ENCODE peak calls at places on chromosomes 5 and 9, in eight cellular contexts. I, Q, F, U, A, L, X and E are unnamed samples.

GRCh38 chr5:149863830-149864229 is 80.8 kb downstream of the PDE6A start:
- DNase-seq in I (no peak), Q (no peak), F (no peak), U (no peak), A (no peak), L (no peak), X (no peak), E (no peak)

GRCh38 chr5:68762201-68762600 is 331.6 kb upstream of the SLC30A5 start:
- DNase-seq in I (no peak), Q (no peak), F (no peak), U (no peak), A (no peak), L (no peak), X (no peak), E (no peak)

GRCh38 chr5:33231214-33231710 is 209.5 kb upstream of the TARS1 start:
- DNase-seq in I (no peak), Q (no peak), F (peak; percentile 4), U (no peak), A (no peak), L (no peak), X (no peak), E (no peak)

GRCh38 chr5:175750476-175751080 is 92.7 kb downstream of the HRH2 start:
- DNase-seq in I (no peak), Q (no peak), F (no peak), U (no peak), A (no peak), L (no peak), X (no peak), E (no peak)

GRCh38 chr9:77832647-77833046 is 184.5 kb upstream of the GNA14 start:
- DNase-seq in I (no peak), Q (peak; percentile 89), F (no peak), U (no peak), A (no peak), L (no peak), X (no peak), E (no peak)

GRCh38 chr5:54062958-54063357 is 247.4 kb downstream of the ARL15 start:
- DNase-seq in I (no peak), Q (no peak), F (peak; percentile 78), U (no peak), A (no peak), L (no peak), X (no peak), E (no peak)

GRCh38 chr9:122827759-122828090 is 663 bp downstream of the PDCL start:
- DNase-seq in I (no peak), Q (no peak), F (peak; percentile 42), U (no peak), A (peak; percentile 50), L (no peak), X (peak; percentile 11), E (peak; percentile 10)

GRCh38 chr9:136249881-136250559 is 4.4 kb upstream of the QSOX2 start:
- DNase-seq in I (no peak), Q (no peak), F (no peak), U (no peak), A (no peak), L (no peak), X (no peak), E (peak; percentile 93)

GRCh38 chr5:92633821-92634220 is 947.2 kb downstream of the NR2F1-AS1 start:
- DNase-seq in I (no peak), Q (no peak), F (peak; percentile 71), U (no peak), A (no peak), L (no peak), X (no peak), E (no peak)

GRCh38 chr9:98808879-98809278 is 1.4 kb downstream of the GALNT12 start:
- DNase-seq in I (no peak), Q (no peak), F (no peak), U (no peak), A (peak; percentile 44), L (no peak), X (no peak), E (no peak)

GRCh38 chr5:59799668-59800374 is 93.7 kb downstream of the PDE4D start:
- DNase-seq in I (no peak), Q (no peak), F (peak; percentile 57), U (peak; percentile 37), A (no peak), L (no peak), X (peak; percentile 29), E (no peak)
- H3K27ac ChIP-seq in I (peak overlapping the region; percentile 64), Q (no peak overlapping the region), F (no peak overlapping the region), U (no peak overlapping the region), A (peak overlapping the region; percentile 53), L (peak overlapping the region; percentile 50), X (peak overlapping the region; percentile 95), E (peak overlapping the region; percentile 19)

DNA sequence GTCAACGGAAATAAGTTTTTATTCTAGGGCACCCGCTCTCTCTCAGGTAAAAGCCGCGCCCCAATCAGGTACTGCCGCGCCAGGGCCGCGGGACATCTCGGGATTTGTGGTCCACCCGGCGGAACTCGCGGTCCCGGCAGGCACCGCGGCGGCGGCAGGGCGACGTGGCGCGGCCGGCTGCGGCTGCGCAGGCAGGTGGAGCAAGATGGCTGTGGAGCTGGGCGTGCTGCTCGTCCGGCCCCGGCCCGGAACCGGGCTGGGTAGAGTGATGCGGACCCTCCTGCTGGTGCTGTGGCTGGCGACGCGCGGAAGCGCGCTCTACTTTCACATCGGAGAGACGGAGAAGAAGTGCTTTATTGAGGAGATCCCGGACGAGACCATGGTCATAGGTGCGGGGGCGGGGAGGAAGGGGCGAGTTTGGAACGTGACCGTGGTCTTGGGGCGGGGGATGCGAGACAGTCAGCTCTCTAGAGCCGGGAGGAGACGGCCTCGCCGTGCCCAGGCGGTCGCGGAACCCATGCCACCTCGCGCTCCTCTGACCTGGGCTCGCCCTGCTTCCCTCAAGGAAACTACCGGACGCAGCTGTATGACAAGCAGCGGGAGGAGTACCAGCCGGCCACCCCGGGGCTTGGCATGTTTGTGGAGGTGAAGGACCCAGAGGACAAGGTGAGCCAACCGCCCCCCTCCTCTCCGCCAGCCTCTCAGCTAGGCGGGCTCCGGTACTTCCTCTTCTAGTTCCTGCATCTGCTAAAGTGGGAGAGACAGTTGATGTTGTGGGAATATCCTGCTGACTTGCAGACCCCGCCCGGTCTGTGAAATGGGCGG is at the start of gene TMED9:
- DNase-seq in I (peak; percentile 88), Q (peak; percentile 88), F (peak; percentile 82), U (peak; percentile 68), A (peak; percentile 94), L (peak; percentile 81), X (peak; percentile 80), E (peak; percentile 93)
- TF ChIP-seq POLR2A in I (peak; percentile 81), Q (peak; percentile 70), F (peak; percentile 96), U (peak; percentile 87), A (peak; percentile 93), L (peak; percentile 69), X (peak; percentile 98), E (peak; percentile 94)

GRCh38 chr5:73132759-73133158 is 12.4 kb downstream of the TMEM171 start:
- DNase-seq in I (no peak), Q (no peak), F (no peak), U (no peak), A (no peak), L (no peak), X (no peak), E (no peak)

GRCh38 chr5:73136277-73136606 is 15.9 kb downstream of the TMEM171 start:
- DNase-seq in I (no peak), Q (no peak), F (no peak), U (no peak), A (no peak), L (no peak), X (no peak), E (no peak)

GRCh38 chr5:73135021-73135420 is 14.6 kb downstream of the TMEM171 start:
- DNase-seq in I (no peak), Q (no peak), F (no peak), U (no peak), A (no peak), L (no peak), X (no peak), E (no peak)

GRCh38 chr5:73137575-73138530 is 17.5 kb downstream of the TMEM171 start:
- DNase-seq in I (no peak), Q (no peak), F (no peak), U (no peak), A (no peak), L (no peak), X (no peak), E (no peak)

DNA sequence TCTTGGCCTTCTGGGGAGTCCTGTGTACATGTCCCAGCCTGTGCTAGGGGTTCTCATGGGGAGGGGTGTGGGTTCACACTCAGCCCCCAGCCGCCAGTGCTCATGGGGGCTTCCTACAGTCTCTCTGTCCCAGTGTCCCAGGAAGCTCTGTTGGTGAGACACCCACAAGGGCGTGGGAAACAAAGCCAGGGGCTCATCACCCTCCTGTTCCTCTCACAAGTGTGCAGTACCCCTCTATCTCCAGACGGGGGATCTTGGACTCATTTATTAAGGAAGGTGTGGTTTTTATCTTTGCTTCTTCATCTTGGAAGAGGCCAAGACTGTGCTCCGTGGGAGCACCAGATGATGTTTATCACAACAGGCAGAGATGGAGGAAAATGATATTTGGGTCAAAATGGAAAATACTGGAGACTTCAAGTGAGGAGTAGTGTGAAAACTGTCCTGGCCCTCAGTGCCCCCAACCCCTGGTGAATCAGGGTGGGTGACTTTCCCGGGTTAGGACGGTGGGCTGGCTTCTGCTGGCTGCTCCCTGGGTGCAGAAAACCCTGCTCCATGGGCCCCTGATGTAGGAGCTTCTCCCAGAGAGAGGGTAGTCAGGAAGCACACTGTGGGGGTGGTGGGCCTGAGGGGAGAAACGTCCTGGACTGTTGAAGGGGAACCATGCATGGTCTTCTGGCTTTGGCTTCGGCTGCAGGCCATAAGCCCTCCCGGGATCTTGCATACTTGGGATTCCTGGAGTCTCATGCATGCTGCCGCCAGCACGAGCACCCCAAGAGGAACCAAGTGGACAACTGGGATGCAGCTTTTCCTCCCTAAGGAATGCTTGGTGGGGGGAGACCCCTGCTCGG is 15.3 kb downstream of the TMEM171 start:
- DNase-seq in I (no peak), Q (no peak), F (peak; percentile 42), U (peak; percentile 31), A (no peak), L (no peak), X (peak; percentile 40), E (no peak)
- H3K27ac ChIP-seq in I (no peak overlapping the region), Q (no peak overlapping the region), F (no peak overlapping the region), U (no peak overlapping the region), A (no peak overlapping the region), L (no peak overlapping the region), X (no peak overlapping the region), E (no peak overlapping the region)

GRCh38 chr5:58849995-58850667 is 267.3 kb downstream of the RAB3C start:
- DNase-seq in I (no peak), Q (no peak), F (peak; percentile 26), U (peak; percentile 21), A (no peak), L (no peak), X (peak; percentile 54), E (peak; percentile 68)

GRCh38 chr5:58844395-58844794 is 261.5 kb downstream of the RAB3C start:
- DNase-seq in I (no peak), Q (no peak), F (no peak), U (no peak), A (no peak), L (no peak), X (no peak), E (no peak)

GRCh38 chr5:58842851-58843250 is 260.0 kb downstream of the RAB3C start:
- DNase-seq in I (no peak), Q (no peak), F (peak; percentile 12), U (no peak), A (no peak), L (no peak), X (no peak), E (no peak)

GRCh38 chr5:58849151-58849550 is 266.3 kb downstream of the RAB3C start:
- DNase-seq in I (no peak), Q (no peak), F (no peak), U (no peak), A (no peak), L (no peak), X (no peak), E (no peak)

DNA sequence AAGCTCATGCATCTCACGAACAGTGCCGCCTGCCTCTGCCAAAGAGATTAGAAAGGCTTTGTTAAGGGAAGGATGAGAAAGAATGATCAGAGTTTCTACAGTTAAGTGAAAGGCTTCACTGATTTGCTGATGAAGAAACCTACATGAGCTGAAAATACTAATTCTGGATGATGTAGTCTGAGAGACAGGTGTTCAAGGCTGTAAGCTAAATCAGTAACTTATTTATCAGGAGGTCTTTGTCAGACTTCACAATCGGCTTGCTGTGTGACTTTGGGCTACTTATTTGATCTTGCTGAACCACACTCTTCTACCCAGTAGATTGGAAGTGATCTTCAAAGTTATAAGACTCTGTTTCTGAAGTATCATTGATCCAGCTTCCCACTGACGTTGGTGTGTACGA is 264.2 kb downstream of the RAB3C start:
- DNase-seq in I (no peak), Q (no peak), F (no peak), U (no peak), A (no peak), L (no peak), X (no peak), E (no peak)
- TF ChIP-seq POLR2A in I (no peak), Q (no peak), F (no peak), U (no peak), A (no peak), L (no peak), X (no peak), E (no peak)